ENCODE peak calls at places on chromosomes 4 and X, in eight cellular contexts. Y is brain microvascular endothelial cell; W is pancreas; J is adrenal gland; Q is body of pancreas; L is cardiac muscle cell; B is Peyer's patch; X is CD4-positive, alpha-beta T cell. D is an unnamed sample.

GRCh38 chr4:3340703-3341088 is 47.9 kb downstream of the RGS12 start:
- DNase-seq in B (no peak), L (no peak), X (no peak), J (no peak), W (peak; percentile 89), Y (no peak), Q (peak; percentile 89), D (no peak)

GRCh38 chr4:38943355-38943754 is 75.7 kb downstream of the FAM114A1 start:
- DNase-seq in X (no peak), L (peak; percentile 75), Y (no peak), B (peak; percentile 69), W (no peak), Q (peak; percentile 15), J (peak; percentile 45), D (no peak)

GRCh38 chr4:153220709-153221367 is 16.6 kb downstream of the TRIM2 start:
- DNase-seq in J (no peak), X (no peak), L (peak; percentile 44), Q (no peak), B (no peak), Y (no peak), W (no peak), D (no peak)

GRCh38 chr4:6535329-6535692 is 39.7 kb upstream of the MAN2B2 start:
- DNase-seq in Y (no peak), L (no peak), Q (no peak), W (no peak), B (no peak), J (no peak), X (no peak), D (no peak)

GRCh38 chrX:48938721-48939416 is 18.5 kb downstream of the OTUD5 start:
- DNase-seq in J (no peak), Q (no peak), L (no peak), Y (no peak), W (no peak), B (peak; percentile 85), X (no peak), D (no peak)

GRCh38 chr4:72591547-72591946 is 22.5 kb upstream of the ADAMTS3 start:
- DNase-seq in Q (no peak), J (no peak), L (no peak), Y (no peak), W (no peak), B (no peak), X (no peak), D (no peak)

GRCh38 chrX:140701480-140701879 is 8.1 kb upstream of the LINC00632 start:
- DNase-seq in L (peak; percentile 68), J (no peak), B (no peak), Q (no peak), W (no peak), X (no peak), Y (peak; percentile 29), D (no peak)

GRCh38 chrX:148960060-148960459 is 459.6 kb downstream of the AFF2 start:
- DNase-seq in X (no peak), B (no peak), W (no peak), L (peak; percentile 34), J (no peak), Y (no peak), Q (no peak), D (no peak)

GRCh38 chr4:83113429-83113786 is 1.1 kb downstream of the PLAC8 start:
- DNase-seq in B (no peak), Y (no peak), Q (no peak), W (no peak), L (no peak), J (no peak), X (no peak), D (no peak)

GRCh38 chr4:125132281-125132680 is 182.5 kb upstream of the FAT4 start:
- DNase-seq in L (no peak), X (no peak), Q (no peak), W (no peak), Y (no peak), B (no peak), J (no peak), D (no peak)

DNA sequence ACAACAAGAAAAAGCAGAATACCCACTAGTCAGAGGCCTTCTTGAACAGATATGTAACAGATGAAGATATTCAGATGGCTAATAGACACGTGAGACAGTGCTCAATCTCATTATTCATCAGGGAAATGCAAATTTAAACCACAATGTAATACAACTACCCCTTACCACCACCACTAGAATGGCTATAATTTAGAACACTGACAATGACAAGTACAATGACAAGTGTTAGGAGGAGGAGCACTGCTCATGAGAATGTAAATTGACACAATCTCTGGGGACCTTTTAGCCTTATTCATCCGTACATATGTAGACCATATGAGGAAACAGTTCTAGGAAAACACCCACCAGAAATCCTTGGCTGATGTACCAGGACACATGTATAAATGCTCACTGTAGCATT is 13.1 kb downstream of the ZNF81 start:
- DNase-seq in J (no peak), B (no peak), L (no peak), X (no peak), Y (no peak), Q (no peak), W (no peak), D (no peak)
- H3K27ac ChIP-seq in J (no peak overlapping the region), B (no peak overlapping the region), L (no peak overlapping the region), X (no peak overlapping the region), Y (no peak overlapping the region), Q (no peak overlapping the region), W (no peak overlapping the region), D (no peak overlapping the region)

GRCh38 chr4:154415313-154415712 is 76.3 kb downstream of the DCHS2 start:
- DNase-seq in Y (no peak), B (no peak), W (no peak), Q (no peak), X (no peak), J (no peak), L (no peak), D (no peak)

GRCh38 chr4:154414796-154415195 is 76.8 kb downstream of the DCHS2 start:
- DNase-seq in J (no peak), W (no peak), B (no peak), Y (no peak), L (no peak), Q (no peak), X (no peak), D (no peak)

GRCh38 chr4:154417358-154417673 is 74.3 kb downstream of the DCHS2 start:
- DNase-seq in X (no peak), J (no peak), Y (no peak), L (no peak), Q (no peak), B (no peak), W (no peak), D (no peak)

GRCh38 chr4:154421618-154422017 is 70.0 kb downstream of the DCHS2 start:
- DNase-seq in J (no peak), X (no peak), B (no peak), Q (no peak), L (no peak), W (no peak), Y (no peak), D (no peak)

GRCh38 chr4:154416183-154416543 is 75.4 kb downstream of the DCHS2 start:
- DNase-seq in X (no peak), Q (peak; percentile 18), Y (no peak), J (peak; percentile 15), W (no peak), B (no peak), L (peak; percentile 4), D (no peak)
- H3K27ac ChIP-seq in X (no peak overlapping the region), Q (no peak overlapping the region), Y (no peak overlapping the region), J (no peak overlapping the region), W (no peak overlapping the region), B (peak overlapping the region; percentile 63), L (no peak overlapping the region), D (no peak overlapping the region)

GRCh38 chrX:10166248-10166716 is 9.5 kb downstream of the CLCN4 start:
- DNase-seq in W (no peak), B (no peak), Q (no peak), J (no peak), L (no peak), Y (no peak), X (no peak), D (no peak)

GRCh38 chrX:10167573-10167972 is 10.8 kb downstream of the CLCN4 start:
- DNase-seq in W (no peak), B (no peak), Q (no peak), Y (no peak), L (no peak), J (no peak), X (no peak), D (no peak)

GRCh38 chrX:10166731-10167149 is 10.0 kb downstream of the CLCN4 start:
- DNase-seq in Y (no peak), B (no peak), L (peak; percentile 40), J (no peak), Q (no peak), W (no peak), X (no peak), D (peak; percentile 12)

GRCh38 chrX:10164879-10165278 is 8.1 kb downstream of the CLCN4 start:
- DNase-seq in W (no peak), Y (no peak), Q (no peak), X (no peak), J (no peak), L (no peak), B (no peak), D (no peak)

DNA sequence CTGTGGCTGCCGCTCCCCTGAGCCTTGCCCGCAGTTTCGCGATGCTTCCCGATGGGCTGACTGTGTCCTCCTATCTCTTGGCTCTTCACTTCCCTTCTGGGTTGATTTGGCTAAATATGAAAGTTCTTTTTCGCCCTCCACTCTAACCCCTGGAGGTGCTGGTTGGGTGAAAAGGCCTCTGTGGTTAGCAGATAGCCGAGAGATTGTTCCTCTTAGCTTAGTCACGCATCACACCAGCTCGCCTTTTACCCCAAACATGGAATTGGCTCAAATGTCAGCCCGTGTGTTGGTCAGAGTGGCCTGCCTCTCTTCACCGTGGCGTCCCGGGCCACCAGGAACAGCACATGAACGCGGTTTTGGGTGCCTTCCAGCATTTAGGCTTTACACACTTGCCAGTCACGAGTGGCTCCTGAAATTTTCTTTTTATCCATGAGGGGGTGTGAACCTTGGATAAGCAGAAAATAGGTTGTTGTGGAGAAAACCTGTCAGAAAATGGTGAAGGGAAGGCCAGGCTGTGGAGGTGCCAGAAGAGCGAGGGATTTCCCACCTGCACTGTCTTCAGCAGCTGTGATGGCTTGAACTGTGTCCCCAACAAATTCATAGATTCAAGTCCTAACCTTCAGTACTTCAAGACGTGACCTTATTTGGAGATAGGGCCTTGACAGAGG is 8.9 kb downstream of the CLCN4 start:
- DNase-seq in B (no peak), Y (no peak), J (no peak), X (no peak), W (no peak), Q (no peak), L (peak; percentile 66), D (no peak)
- H3K27ac ChIP-seq in B (no peak overlapping the region), Y (no peak overlapping the region), J (no peak overlapping the region), X (no peak overlapping the region), W (no peak overlapping the region), Q (no peak overlapping the region), L (peak overlapping the region; percentile 66), D (peak overlapping the region; percentile 88)

DNA sequence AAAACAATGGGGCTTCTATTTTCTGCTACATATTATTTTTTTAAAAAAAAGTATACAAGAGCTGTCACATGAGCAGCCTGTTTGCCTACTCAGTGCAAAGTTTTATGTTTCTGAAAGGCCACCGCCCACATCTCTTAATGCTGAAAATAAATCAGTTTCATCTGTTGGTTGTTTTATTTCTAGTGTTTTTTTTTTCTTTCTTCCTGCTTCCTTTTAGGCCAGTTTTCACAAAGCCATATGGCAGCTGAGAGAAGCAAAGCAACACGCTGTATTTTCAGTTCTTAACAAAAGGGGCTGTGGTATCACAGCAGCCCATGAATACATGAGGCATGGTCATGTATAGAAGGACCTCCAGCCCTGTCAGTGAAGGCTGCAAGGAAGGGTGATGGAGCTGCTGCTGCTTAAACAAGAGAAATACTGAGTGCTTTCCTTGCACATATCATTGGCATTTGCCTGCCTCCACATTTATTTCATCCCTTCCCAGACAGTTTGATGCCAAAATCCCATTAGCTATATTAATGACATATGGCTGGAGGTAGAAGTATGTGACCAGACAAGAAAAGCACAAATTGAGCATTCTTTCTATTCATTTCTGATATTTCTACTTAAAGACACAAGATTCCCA is 172.5 kb downstream of the PCDH18 start:
- DNase-seq in Y (no peak), J (no peak), Q (no peak), X (no peak), W (no peak), L (peak; percentile 21), B (no peak), D (no peak)
- H3K27ac ChIP-seq in Y (no peak overlapping the region), J (no peak overlapping the region), Q (no peak overlapping the region), X (no peak overlapping the region), W (no peak overlapping the region), L (no peak overlapping the region), B (no peak overlapping the region), D (no peak overlapping the region)

D was measured in substantia nigra.